ENCODE peak calls at places on chromosomes 5 and 9, in four cellular contexts. I is osteoblast, S is uterus, Z is GM23338. G is an unnamed sample.

GRCh38 chr9:110748251-110748893 is 79.8 kb downstream of the MUSK start:
- DNase-seq in I (no peak), S (no peak), Z (no peak), G (no peak)

GRCh38 chr5:91283899-91284298 is 99.2 kb downstream of the ARRDC3 start:
- DNase-seq in I (peak), S (no peak), Z (no peak), G (no peak)

GRCh38 chr5:43168175-43168574 is 23.9 kb upstream of the NIM1K start:
- DNase-seq in I (no peak), S (no peak), Z (no peak), G (no peak)

GRCh38 chr5:25459082-25459481 is 814.3 kb upstream of the CDH10 start:
- DNase-seq in I (no peak), S (no peak), Z (no peak), G (no peak)

GRCh38 chr9:21155501-21155900 is 11.0 kb downstream of the IFNA21 start:
- DNase-seq in I (no peak), S (no peak), Z (no peak), G (no peak)

GRCh38 chr9:128078504-128079434 is 10.7 kb downstream of the SLC25A25 start:
- DNase-seq in I (peak), S (no peak), Z (no peak), G (no peak)

GRCh38 chr9:114330636-114331035 is 967 bp downstream of the ORM2 start:
- DNase-seq in I (no peak), S (no peak), Z (no peak), G (no peak)

GRCh38 chr5:139651863-139652787 is 4.0 kb downstream of the CXXC5 start:
- DNase-seq in I (peak), S (peak), Z (peak), G (peak)

GRCh38 chr9:98016137-98016680 is 33.1 kb downstream of the ANP32B start:
- DNase-seq in I (no peak), S (no peak), Z (no peak), G (no peak)

GRCh38 chr5:181173420-181174342 is 26.3 kb downstream of the OR2V2 start:
- DNase-seq in I (peak), S (no peak), Z (peak), G (no peak)
- H3K4me3 ChIP-seq in I (peak), S (no peak), Z (peak), G (no peak)

GRCh38 chr9:104863180-104863883 is 64.6 kb downstream of the ABCA1 start:
- DNase-seq in I (peak), S (peak), Z (peak), G (no peak)
- H3K4me3 ChIP-seq in I (no peak), S (no peak), Z (peak), G (no peak)

DNA sequence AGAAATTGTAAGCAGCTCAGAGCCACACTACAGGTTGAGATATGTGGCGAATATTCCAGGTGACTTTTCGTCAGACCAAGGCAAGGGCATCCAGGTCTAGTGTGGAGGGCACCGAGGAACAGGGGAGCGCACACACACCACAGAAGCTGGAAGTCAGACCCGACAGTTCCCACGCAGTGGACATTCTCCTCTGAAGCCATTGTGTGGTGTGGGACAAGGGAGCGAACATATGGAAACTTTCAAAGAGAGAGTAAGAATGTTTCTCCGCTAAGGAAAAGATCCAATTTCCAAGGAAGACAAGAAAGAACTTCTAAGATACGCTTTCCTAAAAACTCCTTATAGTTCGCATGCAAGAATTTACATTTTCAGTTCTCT is 141.4 kb upstream of the OTULINL start:
- DNase-seq in I (no peak), S (no peak), Z (no peak), G (no peak)
- H3K4me3 ChIP-seq in I (peak), S (peak), Z (no peak), G (peak)

DNA sequence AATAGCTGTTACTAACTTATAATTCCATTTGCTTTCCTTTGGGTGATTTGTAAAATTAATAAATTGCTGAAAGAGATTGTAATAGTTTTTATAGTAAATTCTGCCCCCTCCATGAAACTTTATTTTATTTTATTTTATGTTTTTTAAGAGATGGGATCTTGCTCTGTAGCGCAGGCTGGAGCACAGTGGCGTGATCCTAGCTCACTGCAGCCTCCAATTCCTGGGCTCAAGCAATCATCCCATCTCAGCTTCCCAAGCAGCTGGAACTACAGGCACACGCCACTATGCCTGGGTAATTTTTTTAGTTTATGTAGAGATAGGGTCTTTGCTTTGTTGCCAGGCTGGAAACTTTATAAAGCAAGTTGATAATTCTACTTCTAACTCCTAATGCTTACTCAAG is 395 bp downstream of the IL33 start:
- DNase-seq in I (no peak), S (no peak), Z (no peak), G (no peak)
- H3K4me3 ChIP-seq in I (no peak), S (peak), Z (no peak), G (peak)

GRCh38 chr5:173869316-173869715 is 18.8 kb upstream of the CPEB4 start:
- DNase-seq in I (no peak), S (no peak), Z (no peak), G (no peak)
- H3K4me3 ChIP-seq in I (no peak), S (no peak), Z (no peak), G (no peak)

DNA sequence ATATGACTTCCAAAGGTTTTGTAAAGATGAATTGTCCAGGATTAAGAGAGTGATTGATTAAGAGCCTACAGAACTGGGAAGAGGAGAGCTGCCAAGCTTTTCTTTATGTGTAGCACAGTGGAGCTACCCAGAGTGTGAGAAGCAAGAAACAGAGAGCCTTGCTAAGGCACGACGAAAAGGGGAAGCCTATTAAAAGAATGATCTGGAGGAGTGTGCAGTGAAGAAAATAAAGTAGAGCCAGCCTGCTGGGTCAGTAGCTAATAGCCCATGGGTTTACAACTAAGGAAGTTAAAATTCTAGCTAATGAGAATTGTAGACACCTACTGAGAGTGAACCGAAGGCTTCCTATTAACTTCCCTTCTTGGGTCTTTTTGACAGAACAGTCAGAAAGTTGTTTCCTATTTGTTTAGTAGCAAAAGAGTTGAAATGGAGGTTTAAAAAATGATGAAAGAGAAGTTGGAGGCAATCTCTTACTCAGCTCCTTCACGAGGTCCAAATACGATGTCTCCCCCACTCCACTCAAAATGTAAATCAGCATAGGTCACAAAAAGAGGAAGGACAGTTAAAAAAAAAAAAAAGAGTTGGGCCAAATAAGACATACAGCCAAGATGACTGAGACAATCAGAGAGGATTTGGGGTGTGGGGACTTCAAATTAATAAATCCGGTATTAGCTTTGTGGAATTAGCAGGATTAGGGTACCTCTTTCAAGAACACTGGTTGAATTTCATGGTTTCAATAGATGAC is 902 bp upstream of the PRR16 start:
- DNase-seq in I (no peak), S (no peak), Z (no peak), G (no peak)
- H3K4me3 ChIP-seq in I (peak), S (no peak), Z (peak), G (peak)

DNA sequence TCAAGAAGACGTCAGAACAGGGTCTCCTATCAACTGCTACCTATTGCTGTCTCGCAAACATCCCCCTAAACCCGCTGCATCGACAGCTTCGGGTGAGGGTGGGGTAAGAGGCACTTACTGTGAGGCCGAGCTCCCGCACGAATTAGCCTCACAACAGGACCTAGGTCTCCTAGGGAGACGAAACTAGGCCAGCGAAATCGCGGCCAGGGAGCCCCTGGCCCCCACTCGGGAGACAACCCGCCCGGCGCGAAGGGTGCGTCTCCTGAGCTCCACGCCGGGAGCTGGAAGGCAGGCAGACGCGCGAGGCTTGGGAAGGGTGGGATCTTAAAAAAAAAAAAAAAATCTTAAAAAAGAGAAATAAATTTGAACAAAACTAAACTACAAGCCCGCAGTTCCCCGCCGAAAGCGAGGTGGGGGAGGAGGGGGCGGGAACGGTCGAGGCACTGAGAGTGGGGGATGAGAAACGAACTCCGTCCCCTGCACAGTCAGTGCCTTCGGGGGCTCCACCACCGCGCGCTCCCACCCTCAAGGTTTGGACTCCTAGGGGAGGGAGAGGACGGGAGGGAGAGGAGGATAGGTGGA is 33.0 kb upstream of the NFIB start:
- DNase-seq in I (no peak), S (no peak), Z (peak), G (no peak)
- H3K4me3 ChIP-seq in I (peak), S (peak), Z (peak), G (peak)

GRCh38 chr9:124008307-124008854 is 3.2 kb upstream of the LHX2 start:
- DNase-seq in I (peak), S (no peak), Z (peak), G (no peak)
- H3K4me3 ChIP-seq in I (no peak), S (no peak), Z (peak), G (peak)